ENCODE peak calls at places on chromosomes 1 and 21, in eight cellular contexts. P is heart right ventricle, R is epithelial cell of proximal tubule, O is colonic mucosa, V is upper lobe of right lung, U is tibial nerve, Q is AG04450, I is ovary. C is an unnamed sample.
A peak's percentile ranks its signal among the peaks of the same experiment; 100 is the strongest.

GRCh38 chr1:7068552-7068951 is 283.3 kb downstream of the CAMTA1 start:
- DNase-seq in I (no peak), V (no peak), U (no peak), R (no peak), Q (no peak), O (no peak), P (no peak), C (no peak)

GRCh38 chr1:18481921-18482701 is 1.4 kb downstream of the KLHDC7A start:
- DNase-seq in I (no peak), R (no peak), V (no peak), Q (no peak), U (no peak), P (no peak), O (no peak), C (no peak)

GRCh38 chr1:180926164-180926981 is 13.7 kb downstream of the KIAA1614 start:
- DNase-seq in O (peak; percentile 41), U (no peak), V (no peak), Q (no peak), R (no peak), I (peak; percentile 75), P (peak; percentile 75), C (no peak)

GRCh38 chr1:63721531-63722189 is 52.2 kb upstream of the ROR1 start:
- DNase-seq in R (no peak), P (peak; percentile 19), I (no peak), O (no peak), U (no peak), Q (no peak), V (no peak), C (no peak)

GRCh38 chr21:27425172-27425571 is 458.3 kb upstream of the ADAMTS5 start:
- DNase-seq in I (no peak), R (no peak), U (no peak), O (no peak), Q (no peak), V (no peak), P (no peak), C (no peak)

GRCh38 chr1:155173478-155174333 is at the start of gene TRIM46:
- DNase-seq in Q (no peak), P (no peak), I (no peak), V (peak; percentile 71), R (no peak), O (peak; percentile 45), U (no peak), C (no peak)

GRCh38 chr1:198444792-198445191 is 95.7 kb downstream of the ATP6V1G3 start:
- DNase-seq in O (no peak), Q (peak; percentile 63), V (no peak), I (no peak), U (no peak), R (no peak), P (no peak), C (no peak)

GRCh38 chr1:197519741-197520334 is 251.8 kb downstream of the CRB1 start:
- DNase-seq in U (no peak), I (no peak), P (no peak), O (no peak), Q (no peak), R (no peak), V (no peak), C (no peak)

GRCh38 chr1:29567257-29567656 is 330.9 kb downstream of the PTPRU start:
- DNase-seq in I (no peak), P (no peak), U (no peak), V (no peak), R (no peak), O (no peak), Q (no peak), C (no peak)

GRCh38 chr1:181541947-181542346 is 58.6 kb downstream of the CACNA1E start:
- DNase-seq in Q (no peak), O (no peak), I (no peak), R (no peak), U (no peak), V (no peak), P (no peak), C (no peak)

GRCh38 chr1:32915766-32916455 is 14.7 kb upstream of the TMEM54 start:
- DNase-seq in R (no peak), I (no peak), O (no peak), U (no peak), V (no peak), Q (no peak), P (no peak), C (no peak)

GRCh38 chr1:186420923-186421322 is 40.0 kb downstream of the PDC start:
- DNase-seq in Q (no peak), I (no peak), O (no peak), U (no peak), R (no peak), V (no peak), P (no peak), C (no peak)

GRCh38 chr1:51086496-51087271 is 15.3 kb upstream of the C1orf185 start:
- DNase-seq in O (no peak), R (no peak), P (no peak), Q (no peak), I (no peak), U (no peak), V (no peak), C (no peak)

GRCh38 chr1:32984090-32984828 is 19.6 kb upstream of the RNF19B start:
- DNase-seq in V (no peak), O (no peak), R (no peak), I (no peak), P (no peak), U (no peak), Q (no peak), C (no peak)

GRCh38 chr1:92486251-92487077 is at the start of gene GFI1:
- DNase-seq in P (peak; percentile 32), I (no peak), U (no peak), R (no peak), Q (no peak), O (peak; percentile 61), V (peak; percentile 74), C (no peak)

GRCh38 chr1:14514760-14515159 is 83.7 kb upstream of the KAZN start:
- DNase-seq in I (no peak), R (no peak), V (no peak), U (no peak), O (no peak), P (no peak), Q (no peak), C (no peak)

GRCh38 chr1:6347641-6348487 is 45.7 kb downstream of the ACOT7 start:
- DNase-seq in P (no peak), R (no peak), I (no peak), O (peak; percentile 74), U (no peak), V (no peak), Q (no peak), C (no peak)

GRCh38 chr1:175221548-175222175 is 29.1 kb upstream of the KIAA0040 start:
- DNase-seq in V (peak; percentile 66), I (no peak), P (no peak), R (peak; percentile 80), O (peak; percentile 38), U (no peak), Q (no peak), C (no peak)

GRCh38 chr1:51506537-51506936 is 12.5 kb downstream of the EPS15 start:
- DNase-seq in U (no peak), Q (peak; percentile 46), V (no peak), O (no peak), P (no peak), R (no peak), I (no peak), C (no peak)

GRCh38 chr1:229717774-229718173 is 91.7 kb downstream of the URB2 start:
- DNase-seq in Q (no peak), I (no peak), V (no peak), P (no peak), O (no peak), U (no peak), R (no peak), C (peak; percentile 19)

GRCh38 chr1:209708297-209708696 is 3.7 kb downstream of the HSD11B1 start:
- DNase-seq in V (no peak), P (no peak), O (no peak), U (no peak), Q (no peak), R (no peak), I (no peak), C (no peak)

GRCh38 chr21:17572431-17572830 is 40.3 kb downstream of the BTG3 start:
- DNase-seq in V (no peak), P (no peak), I (no peak), O (no peak), R (peak; percentile 51), U (no peak), Q (no peak), C (no peak)
- TF ChIP-seq CTCF in V (no peak), P (no peak), I (no peak), O (no peak), R (no peak), U (no peak), Q (no peak), C (no peak)

DNA sequence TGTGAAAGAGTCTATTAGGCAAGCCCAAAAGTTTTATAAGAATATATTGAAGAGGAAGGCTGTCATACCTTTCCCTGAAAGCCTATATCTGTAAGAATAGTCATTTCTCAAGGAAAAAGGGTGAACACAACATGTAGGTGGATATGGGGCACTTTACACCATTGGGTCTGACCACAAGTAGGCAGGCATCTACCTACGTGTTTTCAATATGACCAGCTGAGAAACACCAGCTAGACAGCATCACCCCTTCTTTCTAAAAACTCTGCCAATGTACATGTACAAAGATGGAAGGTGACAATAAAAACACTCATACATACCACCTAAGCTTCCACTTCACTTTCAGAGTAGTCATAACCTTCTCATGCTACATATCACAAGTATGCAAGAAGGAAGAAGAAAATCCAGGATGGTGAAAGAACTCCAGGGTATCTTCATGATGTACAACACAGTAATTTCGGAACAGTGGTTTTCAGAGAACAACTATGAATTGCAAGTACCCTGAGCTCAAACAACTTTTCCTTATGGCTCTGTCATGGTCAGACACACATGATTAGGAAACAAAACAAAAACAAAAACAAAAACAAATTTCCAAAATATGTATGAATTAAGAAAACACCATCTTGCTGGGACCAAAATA is 98.5 kb upstream of the ADGRL2 start:
- DNase-seq in I (no peak), O (no peak), V (no peak), U (no peak), R (no peak), P (no peak), Q (no peak), C (no peak)
- H3K4me3 ChIP-seq in I (no peak overlapping the region), O (no peak overlapping the region), V (no peak overlapping the region), U (no peak overlapping the region), R (no peak overlapping the region), P (no peak overlapping the region), Q (no peak overlapping the region), C (no peak overlapping the region)

DNA sequence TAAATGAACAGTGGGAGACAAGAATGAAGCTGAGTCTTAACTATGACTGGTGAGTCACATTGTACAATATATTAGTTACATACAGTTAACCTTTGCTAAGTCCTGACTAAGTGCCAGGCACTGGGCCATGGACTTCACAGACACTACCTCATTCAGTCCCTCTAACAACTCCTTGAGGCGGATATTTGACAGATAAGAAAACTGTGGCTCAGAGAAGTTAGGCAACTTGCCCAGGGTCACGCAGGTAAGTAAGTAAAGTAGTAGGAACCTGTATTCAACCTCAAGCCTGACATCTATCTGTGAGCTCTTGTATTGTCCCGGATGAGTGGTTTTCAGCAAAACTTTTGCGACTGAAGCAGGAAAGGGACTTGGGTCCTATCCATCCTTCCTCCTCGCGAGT is 62.1 kb downstream of the GNG12 start:
- DNase-seq in V (no peak), I (no peak), P (no peak), R (no peak), Q (no peak), U (no peak), O (no peak), C (peak; percentile 70)
- TF ChIP-seq CTCF in V (peak; percentile 11), I (no peak), P (no peak), R (peak; percentile 31), Q (peak; percentile 44), U (no peak), O (no peak), C (peak; percentile 34)

GRCh38 chr21:16076465-16076864 is 346.7 kb downstream of the USP25 start:
- DNase-seq in Q (no peak), P (no peak), U (no peak), I (no peak), R (no peak), V (no peak), O (no peak), C (no peak)
- H3K4me3 ChIP-seq in Q (no peak overlapping the region), P (no peak overlapping the region), U (no peak overlapping the region), I (no peak overlapping the region), R (no peak overlapping the region), V (no peak overlapping the region), O (no peak overlapping the region), C (no peak overlapping the region)